ENCODE peak calls at places on chromosomes 12 and 14, in seven cellular contexts. K is pancreas; R is caudate nucleus; E is CD4-positive, alpha-beta T cell; B is effector memory CD4-positive, alpha-beta T cell; M is CD8-positive, alpha-beta T cell; P is body of pancreas. S is an unnamed sample.

GRCh38 chr14:96238676-96239075 is 17.3 kb upstream of the BDKRB1 start:
- DNase-seq in K (no peak), R (no peak), E (no peak), B (no peak), M (no peak), P (no peak), S (no peak)

GRCh38 chr12:57454566-57455373 is at the start of gene INHBE:
- DNase-seq in K (no peak), R (no peak), E (no peak), B (no peak), M (no peak), P (peak; percentile 63), S (no peak)

GRCh38 chr14:92653162-92653651 is 95.2 kb downstream of the LGMN start:
- DNase-seq in K (no peak), R (no peak), E (no peak), B (no peak), M (no peak), P (no peak), S (no peak)

GRCh38 chr12:80589091-80589490 is 118.3 kb upstream of the MYF6 start:
- DNase-seq in K (no peak), R (no peak), E (no peak), B (no peak), M (no peak), P (no peak), S (no peak)

GRCh38 chr12:19431407-19432308 is 7.6 kb upstream of the AEBP2 start:
- DNase-seq in K (no peak), R (no peak), E (no peak), B (no peak), M (no peak), P (no peak), S (no peak)

GRCh38 chr14:95255487-95255886 is 64.2 kb downstream of the CLMN start:
- DNase-seq in K (peak; percentile 56), R (no peak), E (no peak), B (no peak), M (no peak), P (peak; percentile 72), S (no peak)

GRCh38 chr14:89384023-89384422 is 33.0 kb downstream of the FOXN3 start:
- DNase-seq in K (no peak), R (no peak), E (no peak), B (no peak), M (no peak), P (no peak), S (no peak)

GRCh38 chr12:113005759-113006158 is 27.4 kb downstream of the OAS2 start:
- DNase-seq in K (no peak), R (no peak), E (no peak), B (no peak), M (no peak), P (no peak), S (no peak)

GRCh38 chr12:66768293-66768692 is 89.4 kb upstream of the GRIP1 start:
- DNase-seq in K (no peak), R (no peak), E (no peak), B (no peak), M (no peak), P (no peak), S (no peak)

GRCh38 chr12:81209001-81209400 is 131.1 kb downstream of the ACSS3 start:
- DNase-seq in K (no peak), R (no peak), E (no peak), B (no peak), M (no peak), P (no peak), S (no peak)

GRCh38 chr12:56476972-56477432 is 8.6 kb downstream of the SPRYD4 start:
- DNase-seq in K (peak; percentile 97), R (no peak), E (no peak), B (no peak), M (no peak), P (peak; percentile 97), S (no peak)

GRCh38 chr14:105865904-105866840 is 339.8 kb downstream of the TMEM121 start:
- DNase-seq in K (no peak), R (no peak), E (no peak), B (no peak), M (no peak), P (peak; percentile 9), S (no peak)

GRCh38 chr12:15706010-15706676 is 83.0 kb downstream of the EPS8 start:
- DNase-seq in K (no peak), R (no peak), E (no peak), B (no peak), M (no peak), P (peak; percentile 26), S (no peak)

GRCh38 chr12:26937863-26938659 is at the start of the genes FGFR1OP2 and INTS13:
- DNase-seq in K (peak; percentile 99), R (peak; percentile 98), E (peak; percentile 91), B (peak; percentile 92), M (peak; percentile 90), P (peak; percentile 99), S (peak; percentile 99)

GRCh38 chr14:86797075-86797351 is 1196.0 kb downstream of the GALC start:
- DNase-seq in K (no peak), R (no peak), E (no peak), B (no peak), M (no peak), P (no peak), S (no peak)

GRCh38 chr12:75781532-75782046 is 250.0 kb downstream of the PHLDA1 start:
- DNase-seq in K (no peak), R (no peak), E (no peak), B (no peak), M (no peak), P (no peak), S (no peak)

GRCh38 chr14:33480589-33481184 is 470.2 kb downstream of the EGLN3 start:
- DNase-seq in K (no peak), R (no peak), E (no peak), B (no peak), M (no peak), P (no peak), S (no peak)

GRCh38 chr12:12488296-12488695 is 74.4 kb downstream of the DUSP16 start:
- DNase-seq in K (no peak), R (no peak), E (no peak), B (no peak), M (no peak), P (no peak), S (no peak)

GRCh38 chr12:12491634-12492033 is 71.0 kb downstream of the DUSP16 start:
- DNase-seq in K (no peak), R (no peak), E (no peak), B (no peak), M (no peak), P (no peak), S (no peak)

GRCh38 chr12:12487490-12487889 is 75.2 kb downstream of the DUSP16 start:
- DNase-seq in K (no peak), R (no peak), E (no peak), B (no peak), M (no peak), P (no peak), S (no peak)

GRCh38 chr12:12486661-12487240 is 75.9 kb downstream of the DUSP16 start:
- DNase-seq in K (peak; percentile 42), R (no peak), E (no peak), B (no peak), M (no peak), P (peak; percentile 65), S (no peak)

DNA sequence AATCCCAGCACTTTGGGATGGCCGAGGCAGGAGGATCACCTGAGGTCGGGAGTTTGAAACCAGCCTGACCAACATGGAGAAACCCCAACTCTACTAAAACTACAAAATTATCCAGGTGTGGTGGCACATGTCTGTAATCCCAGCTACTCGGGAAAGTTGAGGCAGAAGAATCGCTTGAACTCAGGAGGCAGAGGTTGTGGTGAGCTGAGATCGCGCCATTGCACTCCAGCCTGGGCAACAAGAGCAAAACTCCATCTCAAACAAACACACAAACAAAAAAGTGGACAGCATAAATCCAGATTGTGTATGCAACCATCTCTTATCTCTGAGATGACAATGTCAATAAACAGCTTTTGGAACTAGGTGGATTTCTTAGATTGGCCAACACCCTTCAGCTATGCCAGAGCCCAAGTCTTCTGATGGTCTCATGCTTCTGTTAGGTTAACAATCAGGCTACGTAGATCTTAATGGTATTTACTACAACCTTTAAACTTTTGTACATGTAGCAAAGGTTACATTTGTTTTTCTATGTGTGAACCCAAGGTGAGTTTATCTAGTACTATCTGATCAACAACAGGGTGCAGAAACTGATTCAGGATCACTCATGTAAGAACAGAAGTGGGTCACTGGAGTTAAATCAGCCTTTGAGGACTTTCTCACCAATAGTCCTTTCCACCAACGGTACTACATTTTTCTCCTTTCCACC is 73.7 kb downstream of the DUSP16 start:
- DNase-seq in K (no peak), R (no peak), E (no peak), B (no peak), M (no peak), P (no peak), S (no peak)
- H3K27ac ChIP-seq in K (no peak overlapping the region), R (no peak overlapping the region), E (no peak overlapping the region), B (peak overlapping the region; percentile 51), M (no peak overlapping the region), P (no peak overlapping the region), S (no peak overlapping the region)

DNA sequence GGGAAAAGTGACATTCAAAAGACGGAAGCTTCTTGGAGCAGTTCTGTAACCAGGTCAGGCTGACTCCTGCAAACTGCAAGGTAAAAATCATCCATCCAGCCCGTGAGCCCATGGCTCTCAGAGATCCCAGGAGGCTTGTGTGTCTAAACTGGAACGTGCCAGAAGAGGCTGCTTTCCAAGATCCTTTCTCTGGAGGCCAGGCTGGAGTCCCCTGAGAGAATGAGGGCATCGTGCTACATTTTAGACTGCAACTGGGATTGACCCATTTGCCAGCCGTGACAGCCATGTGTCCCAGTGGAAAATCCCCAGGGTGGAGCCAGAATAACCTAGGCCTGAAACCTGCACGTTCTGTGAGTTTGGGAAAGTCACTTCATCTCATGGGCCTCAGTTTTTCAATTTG is 7.7 kb upstream of the WSCD2 start:
- DNase-seq in K (no peak), R (no peak), E (no peak), B (no peak), M (no peak), P (no peak), S (no peak)
- H3K27ac ChIP-seq in K (no peak overlapping the region), R (no peak overlapping the region), E (no peak overlapping the region), B (no peak overlapping the region), M (no peak overlapping the region), P (no peak overlapping the region), S (no peak overlapping the region)

DNA sequence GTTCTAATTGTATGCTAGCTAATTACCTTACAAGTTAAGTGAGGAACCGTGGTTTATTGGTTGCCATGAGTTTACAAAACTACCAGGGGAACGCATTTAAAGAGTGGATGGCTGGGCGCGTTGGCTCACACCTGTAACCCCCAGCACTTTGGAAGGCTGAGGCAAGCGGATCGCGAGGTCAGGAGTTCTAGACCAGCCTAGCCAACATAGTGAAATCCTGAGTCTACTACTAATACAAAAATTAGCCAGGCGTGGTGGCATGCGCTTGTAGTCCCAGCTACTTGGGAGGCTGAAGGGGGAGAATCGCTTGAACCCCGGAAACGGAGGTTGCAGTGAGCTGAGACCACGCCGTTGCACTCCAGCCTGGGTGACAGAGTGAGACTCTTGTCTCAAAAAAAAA is 2.2 kb downstream of the EIF5 start:
- DNase-seq in K (no peak), R (no peak), E (no peak), B (no peak), M (no peak), P (no peak), S (no peak)
- H3K27ac ChIP-seq in K (no peak overlapping the region), R (no peak overlapping the region), E (no peak overlapping the region), B (peak overlapping the region; percentile 100), M (no peak overlapping the region), P (no peak overlapping the region), S (no peak overlapping the region)

DNA sequence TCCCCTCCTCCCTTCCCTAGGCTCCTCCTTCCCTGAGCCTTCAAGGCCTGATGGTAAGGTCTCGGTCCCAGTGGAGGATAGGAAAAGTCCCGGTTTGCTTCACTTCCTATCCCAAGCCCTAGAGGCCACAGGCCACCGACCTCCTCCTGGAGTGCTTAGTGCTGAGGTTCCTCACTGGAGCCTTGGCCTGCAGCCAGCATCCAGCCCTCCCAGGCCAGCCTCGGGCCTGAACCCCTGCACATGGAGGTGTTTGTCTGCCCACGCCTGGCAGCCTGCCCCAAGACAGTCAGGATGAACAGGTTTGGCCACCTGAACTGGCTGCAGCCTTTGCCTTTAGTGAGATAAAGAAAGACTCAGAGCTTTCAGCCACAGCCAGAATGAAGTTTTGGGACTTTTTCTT is 15.8 kb upstream of the KRT7 start:
- DNase-seq in K (peak; percentile 81), R (no peak), E (no peak), B (no peak), M (no peak), P (peak; percentile 94), S (no peak)
- H3K27ac ChIP-seq in K (peak overlapping the region; percentile 51), R (no peak overlapping the region), E (no peak overlapping the region), B (no peak overlapping the region), M (no peak overlapping the region), P (peak overlapping the region; percentile 84), S (no peak overlapping the region)